ENCODE peak calls at places on chromosomes 1 and 21, in four cellular contexts. M is H1, I is HepG2, Y is K562. Q is an unnamed sample.

GRCh38 chr1:85134583-85135455 is 66.0 kb downstream of the SYDE2 start:
- DNase-seq in M (no peak), I (peak; percentile 20), Y (no peak), Q (no peak)

GRCh38 chr21:31282095-31282709 is 61.9 kb downstream of the TIAM1 start:
- DNase-seq in M (no peak), I (no peak), Y (peak; percentile 40), Q (no peak)

GRCh38 chr1:91724231-91724630 is 161.7 kb downstream of the TGFBR3 start:
- DNase-seq in M (no peak), I (no peak), Y (no peak), Q (no peak)

GRCh38 chr1:75165264-75165663 is 31.1 kb downstream of the LHX8 start:
- DNase-seq in M (no peak), I (no peak), Y (no peak), Q (no peak)

GRCh38 chr1:172612478-172612877 is 46.4 kb upstream of the FASLG start:
- DNase-seq in M (no peak), I (no peak), Y (no peak), Q (no peak)

GRCh38 chr1:180168786-180169640 is 14.3 kb downstream of the QSOX1 start:
- DNase-seq in M (no peak), I (peak; percentile 43), Y (peak; percentile 76), Q (no peak)

GRCh38 chr21:33261635-33262034 is 4.5 kb upstream of the IL10RB start:
- DNase-seq in M (no peak), I (no peak), Y (no peak), Q (no peak)

GRCh38 chr21:44847261-44848056 is 26.0 kb downstream of the PTTG1IP start:
- DNase-seq in M (no peak), I (no peak), Y (no peak), Q (no peak)

GRCh38 chr1:47881505-47882442 is 115.4 kb downstream of the TRABD2B start:
- DNase-seq in M (no peak), I (no peak), Y (no peak), Q (no peak)

GRCh38 chr1:110857964-110858948 is 14.7 kb upstream of the CD53 start:
- DNase-seq in M (no peak), I (no peak), Y (no peak), Q (no peak)

GRCh38 chr1:197683895-197684553 is 91.3 kb downstream of the DENND1B start:
- DNase-seq in M (no peak), I (no peak), Y (no peak), Q (no peak)

GRCh38 chr1:202238914-202239313 is 45.3 kb downstream of the LGR6 start:
- DNase-seq in M (no peak), I (no peak), Y (no peak), Q (no peak)
- TF ChIP-seq ZNF274 in M (no peak), I (no peak), Y (no peak), Q (no peak)

GRCh38 chr1:36988741-36989193 is 45.5 kb downstream of the GRIK3 start:
- DNase-seq in M (no peak), I (no peak), Y (no peak), Q (no peak)

GRCh38 chr1:36990928-36991327 is 43.4 kb downstream of the GRIK3 start:
- DNase-seq in M (no peak), I (no peak), Y (no peak), Q (no peak)

GRCh38 chr1:36987276-36987675 is 47.0 kb downstream of the GRIK3 start:
- DNase-seq in M (no peak), I (no peak), Y (no peak), Q (no peak)

GRCh38 chr1:36988311-36988710 is 46.0 kb downstream of the GRIK3 start:
- DNase-seq in M (no peak), I (no peak), Y (no peak), Q (no peak)

GRCh38 chr1:36989260-36989659 is 45.1 kb downstream of the GRIK3 start:
- DNase-seq in M (no peak), I (no peak), Y (no peak), Q (no peak)
- TF ChIP-seq ATF2 in M (no peak), I (no peak), Y (no peak), Q (no peak)

DNA sequence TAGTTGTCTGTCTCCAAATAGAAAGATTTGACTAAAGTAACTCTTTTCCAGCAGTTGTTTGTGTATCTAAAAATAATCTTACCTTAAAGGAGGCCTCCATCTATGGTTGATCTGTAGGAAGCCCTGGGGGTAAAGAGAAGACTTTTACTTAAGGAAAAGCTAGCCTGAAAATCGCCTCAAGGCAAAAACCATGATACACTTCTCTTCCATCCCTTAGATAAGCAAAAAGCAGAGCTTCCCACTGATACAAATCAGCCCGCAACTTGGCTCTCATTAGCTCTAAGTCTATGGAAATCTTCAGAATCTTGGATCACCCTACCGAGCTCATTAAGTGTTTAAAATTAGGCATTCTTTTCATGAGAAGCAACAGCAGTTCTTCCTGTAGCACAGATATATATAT is 576.9 kb upstream of the PTBP2 start:
- DNase-seq in M (no peak), I (no peak), Y (no peak), Q (no peak)
- TF ChIP-seq ZNF274 in M (no peak), I (no peak), Y (no peak), Q (no peak)

GRCh38 chr1:23344111-23344986 is at the start of gene HNRNPR:
- DNase-seq in M (peak; percentile 100), I (peak; percentile 99), Y (peak; percentile 99), Q (peak; percentile 98)

GRCh38 chr1:23341829-23342697 is 2.0 kb downstream of the HNRNPR start:
- DNase-seq in M (no peak), I (peak; percentile 27), Y (no peak), Q (no peak)

GRCh38 chr1:23343246-23344110 is 606 bp downstream of the HNRNPR start:
- DNase-seq in M (no peak), I (peak; percentile 25), Y (no peak), Q (no peak)

GRCh38 chr1:23345920-23346319 is 1.8 kb upstream of the HNRNPR start:
- DNase-seq in M (no peak), I (no peak), Y (no peak), Q (no peak)

GRCh38 chr1:23344987-23345472 is 946 bp upstream of the HNRNPR start:
- DNase-seq in M (no peak), I (no peak), Y (no peak), Q (no peak)
- TF ChIP-seq ATF2 in M (no peak), I (peak; percentile 2), Y (no peak), Q (no peak)